ENCODE peak calls at places on chromosomes 11 and 22, in ten cellular contexts. K, H, U, P, F, N, C, O, B and A are unnamed samples.

GRCh38 chr11:128052912-128053641 is 534.3 kb downstream of the ETS1 start:
- DNase-seq in K (no peak), H (no peak), U (no peak), P (peak; percentile 51), F (no peak), N (no peak), C (no peak), O (no peak), B (no peak), A (no peak)

GRCh38 chr11:66338276-66339162 is 2.3 kb upstream of the RIN1 start:
- DNase-seq in K (no peak), H (no peak), U (no peak), P (no peak), F (no peak), N (no peak), C (no peak), O (no peak), B (no peak), A (no peak)

GRCh38 chr11:66467034-66467659 is 442 bp downstream of the PELI3 start:
- DNase-seq in K (peak; percentile 57), H (peak; percentile 51), U (no peak), P (no peak), F (peak; percentile 74), N (no peak), C (no peak), O (peak; percentile 46), B (peak; percentile 49), A (peak; percentile 41)

GRCh38 chr22:25406510-25407210 is 157.8 kb upstream of the GRK3 start:
- DNase-seq in K (no peak), H (peak; percentile 47), U (no peak), P (no peak), F (peak; percentile 14), N (no peak), C (no peak), O (no peak), B (no peak), A (no peak)

GRCh38 chr11:74686792-74687191 is 44.4 kb downstream of the CHRDL2 start:
- DNase-seq in K (no peak), H (no peak), U (no peak), P (peak; percentile 59), F (no peak), N (no peak), C (no peak), O (no peak), B (peak; percentile 20), A (no peak)

GRCh38 chr11:119643212-119643877 is 85.7 kb downstream of the NECTIN1 start:
- DNase-seq in K (no peak), H (peak; percentile 36), U (no peak), P (no peak), F (no peak), N (no peak), C (no peak), O (no peak), B (no peak), A (no peak)

GRCh38 chr11:36258730-36259360 is 30.4 kb downstream of the COMMD9 start:
- DNase-seq in K (peak; percentile 74), H (peak; percentile 80), U (peak; percentile 54), P (peak; percentile 39), F (peak; percentile 84), N (peak; percentile 77), C (peak; percentile 32), O (peak; percentile 2), B (peak; percentile 54), A (peak; percentile 54)

GRCh38 chr22:38699784-38700183 is 959 bp downstream of the JOSD1 start:
- DNase-seq in K (no peak), H (peak; percentile 16), U (peak; percentile 51), P (no peak), F (no peak), N (no peak), C (no peak), O (no peak), B (no peak), A (no peak)

GRCh38 chr11:8841899-8842298 is 69.1 kb upstream of the AKIP1 start:
- DNase-seq in K (no peak), H (no peak), U (no peak), P (no peak), F (no peak), N (no peak), C (no peak), O (no peak), B (no peak), A (no peak)

GRCh38 chr11:60914620-60915249 is 777 bp downstream of the TMEM109 start:
- DNase-seq in K (no peak), H (peak; percentile 44), U (no peak), P (no peak), F (peak; percentile 60), N (no peak), C (peak; percentile 31), O (peak; percentile 28), B (no peak), A (peak; percentile 52)

GRCh38 chr22:40218723-40219294 is 41.1 kb downstream of the TNRC6B start:
- DNase-seq in K (no peak), H (no peak), U (no peak), P (no peak), F (peak; percentile 28), N (no peak), C (no peak), O (no peak), B (no peak), A (no peak)

GRCh38 chr11:47391077-47391583 is 12.8 kb upstream of the SPI1 start:
- DNase-seq in K (no peak), H (no peak), U (no peak), P (no peak), F (no peak), N (no peak), C (no peak), O (no peak), B (no peak), A (no peak)

GRCh38 chr11:20048246-20048645 is 112.0 kb downstream of the DBX1 start:
- DNase-seq in K (no peak), H (no peak), U (no peak), P (no peak), F (no peak), N (no peak), C (no peak), O (no peak), B (no peak), A (no peak)

GRCh38 chr11:110000045-110000502 is 93.1 kb upstream of the ZC3H12C start:
- DNase-seq in K (no peak), H (no peak), U (peak; percentile 96), P (peak; percentile 98), F (no peak), N (no peak), C (no peak), O (no peak), B (no peak), A (no peak)

GRCh38 chr11:35654711-35655110 is 7.9 kb upstream of the TRIM44 start:
- DNase-seq in K (no peak), H (peak; percentile 10), U (no peak), P (no peak), F (peak; percentile 57), N (no peak), C (no peak), O (no peak), B (no peak), A (no peak)

GRCh38 chr11:11082651-11083050 is 224.8 kb upstream of the ZBED5 start:
- DNase-seq in K (no peak), H (no peak), U (peak; percentile 28), P (no peak), F (no peak), N (no peak), C (no peak), O (no peak), B (no peak), A (no peak)